ENCODE peak calls at places on chromosomes 1 and 21, in five cellular contexts. O is GM04504; F is GM06990; L is GM03348; U is stimulated activated effector memory CD8-positive, alpha-beta T cell treated with anti-CD3 and anti-CD28 coated beads, Interleukin-12 subunit alpha, Interleukin-12 subunit beta, amount 100 ng/mL, for 72 hours. D is an unnamed sample.

GRCh38 chr1:173509797-173510196 is 32.7 kb downstream of the PRDX6 start:
- DNase-seq in O (no peak), F (no peak), L (no peak), U (no peak), D (no peak)

GRCh38 chr21:38716942-38717341 is 88.8 kb upstream of the ETS2 start:
- DNase-seq in F (no peak), O (no peak), U (no peak), L (peak), D (no peak)

GRCh38 chr1:219880765-219881457 is 47.4 kb downstream of the SLC30A10 start:
- DNase-seq in O (no peak), L (no peak), U (no peak), F (no peak), D (no peak)

GRCh38 chr1:81717230-81717629 is 83.5 kb upstream of the ADGRL2 start:
- DNase-seq in F (no peak), O (no peak), L (peak), U (no peak), D (no peak)

GRCh38 chr1:14817223-14818170 is 219.0 kb downstream of the KAZN start:
- DNase-seq in L (peak), O (no peak), U (no peak), F (no peak), D (no peak)

GRCh38 chr1:59432531-59433439 is 135.9 kb downstream of the FGGY start:
- DNase-seq in O (no peak), U (no peak), L (no peak), F (peak), D (no peak)

GRCh38 chr1:67537647-67538018 is 107.4 kb upstream of the SERBP1 start:
- DNase-seq in U (no peak), F (no peak), O (no peak), L (no peak), D (no peak)

GRCh38 chr1:169513208-169513607 is 27.5 kb upstream of the SLC19A2 start:
- DNase-seq in F (no peak), L (no peak), O (no peak), U (no peak), D (no peak)

GRCh38 chr1:4585216-4585615 is 69.2 kb upstream of the AJAP1 start:
- DNase-seq in U (peak), L (no peak), O (no peak), F (peak), D (peak)

GRCh38 chr1:63189677-63190076 is 132.7 kb upstream of the FOXD3 start:
- DNase-seq in U (no peak), O (no peak), L (no peak), F (no peak), D (no peak)

GRCh38 chr1:107748529-107748928 is 216.5 kb downstream of the VAV3 start:
- DNase-seq in U (no peak), L (peak), O (peak), F (no peak), D (no peak)

GRCh38 chr1:86247553-86248279 is 91.1 kb upstream of the COL24A1 start:
- DNase-seq in F (no peak), U (no peak), O (peak), L (peak), D (no peak)

GRCh38 chr21:29499734-29500343 is 201.1 kb downstream of the BACH1 start:
- DNase-seq in F (no peak), O (no peak), U (no peak), L (peak), D (no peak)

GRCh38 chr1:64929221-64929620 is 37.1 kb downstream of the JAK1 start:
- DNase-seq in O (no peak), U (no peak), L (no peak), F (no peak), D (no peak)

GRCh38 chr1:37481289-37482003 is 7.1 kb downstream of the ZC3H12A start:
- DNase-seq in F (no peak), U (peak), O (no peak), L (no peak), D (no peak)

GRCh38 chr21:44477712-44478111 is 22.4 kb downstream of the LRRC3 start:
- DNase-seq in O (no peak), U (no peak), L (no peak), F (no peak), D (no peak)

GRCh38 chr1:12178511-12178910 is 11.7 kb downstream of the TNFRSF1B start:
- DNase-seq in L (no peak), U (no peak), O (no peak), F (no peak), D (no peak)

GRCh38 chr1:29415156-29415830 is 179.0 kb downstream of the PTPRU start:
- DNase-seq in L (no peak), O (no peak), U (no peak), F (no peak), D (no peak)

GRCh38 chr1:202270871-202271326 is 70.8 kb downstream of the UBE2T start:
- DNase-seq in F (no peak), U (no peak), L (no peak), O (no peak), D (no peak)

GRCh38 chr1:234954613-234955012 is 174.0 kb downstream of the TOMM20 start:
- DNase-seq in O (no peak), L (no peak), F (no peak), U (no peak), D (no peak)

GRCh38 chr1:16354619-16355018 is 2.3 kb upstream of the FBXO42 start:
- DNase-seq in U (no peak), L (no peak), F (no peak), O (no peak), D (no peak)

GRCh38 chr1:38084700-38085099 is 38.1 kb upstream of the POU3F1 start:
- DNase-seq in L (no peak), F (no peak), O (no peak), U (no peak), D (no peak)

GRCh38 chr1:54459714-54460113 is 53.5 kb upstream of the SSBP3 start:
- DNase-seq in F (no peak), L (no peak), U (no peak), O (no peak), D (no peak)

GRCh38 chr1:226060976-226061792 is 1.3 kb upstream of the H3-3A start:
- DNase-seq in F (no peak), O (no peak), L (no peak), U (no peak), D (no peak)

GRCh38 chr21:46317710-46318463 is 5.8 kb downstream of the C21orf58 start:
- DNase-seq in U (no peak), F (no peak), L (no peak), O (no peak), D (no peak)

GRCh38 chr1:51189421-51190073 is 46.5 kb upstream of the RNF11 start:
- DNase-seq in O (peak), F (peak), L (peak), U (no peak), D (peak)

GRCh38 chr1:47664356-47664755 is 226.5 kb downstream of the FOXD2 start:
- DNase-seq in L (no peak), F (no peak), U (no peak), O (no peak), D (no peak)

GRCh38 chr1:93607814-93608187 is 73.8 kb downstream of the BCAR3 start:
- DNase-seq in U (peak), L (no peak), F (peak), O (no peak), D (no peak)

GRCh38 chr1:232891116-232891515 is 59.3 kb upstream of the NTPCR start:
- DNase-seq in U (no peak), O (peak), L (peak), F (no peak), D (no peak)

GRCh38 chr1:44819257-44819593 is 10.9 kb downstream of the BTBD19 start:
- DNase-seq in F (peak), U (no peak), O (no peak), L (no peak), D (no peak)

GRCh38 chr1:115877511-115877910 is 36.6 kb upstream of the NHLH2 start:
- DNase-seq in O (no peak), F (no peak), U (no peak), L (no peak), D (no peak)

GRCh38 chr1:2073382-2074230 is 23.4 kb downstream of the PRKCZ start:
- DNase-seq in L (peak), F (no peak), O (peak), U (no peak), D (no peak)

GRCh38 chr1:233608988-233609387 is 4.9 kb upstream of the KCNK1 start:
- DNase-seq in F (no peak), U (no peak), O (no peak), L (no peak), D (no peak)

GRCh38 chr1:98066911-98067310 is 146.1 kb upstream of the DPYD start:
- DNase-seq in L (no peak), U (no peak), O (no peak), F (no peak), D (no peak)

D was measured in progenitor cell of endocrine pancreas.